ENCODE peak calls at places on chromosomes 12 and 14, in ten cellular contexts. P, B, X, S, E, K, Y, I, R and W are unnamed samples.

GRCh38 chr12:69059465-69060457 is 126.8 kb upstream of the CPM start:
- DNase-seq in P (peak), E (no peak), S (peak), I (no peak), R (no peak), Y (peak), B (peak), X (peak), K (peak), W (no peak)

GRCh38 chr12:115012861-115013667 is 329.1 kb upstream of the TBX3 start:
- DNase-seq in I (peak), K (no peak), X (no peak), S (no peak), P (no peak), E (no peak), R (no peak), Y (no peak), B (no peak), W (no peak)

GRCh38 chr12:104929926-104930325 is 28.2 kb downstream of the SLC41A2 start:
- DNase-seq in Y (no peak), X (no peak), B (no peak), P (no peak), R (no peak), I (no peak), E (no peak), S (no peak), K (peak), W (no peak)

GRCh38 chr14:48398675-48399282 is 723.4 kb upstream of the MDGA2 start:
- DNase-seq in R (no peak), Y (peak), P (no peak), S (peak), B (peak), X (peak), I (peak), E (no peak), K (peak), W (no peak)

GRCh38 chr14:99822166-99822527 is 28.9 kb downstream of the EML1 start:
- DNase-seq in Y (no peak), R (no peak), P (no peak), K (no peak), B (no peak), E (no peak), X (peak), I (no peak), S (no peak), W (no peak)

GRCh38 chr14:79404874-79405273 is 806.4 kb downstream of the DIO2 start:
- DNase-seq in I (no peak), S (no peak), P (no peak), X (no peak), R (no peak), K (no peak), E (no peak), B (no peak), Y (no peak), W (no peak)

GRCh38 chr12:981176-981828 is 9.7 kb upstream of the ERC1 start:
- DNase-seq in X (peak), S (no peak), P (no peak), Y (peak), B (peak), R (no peak), E (no peak), I (no peak), K (peak), W (no peak)

GRCh38 chr14:100065942-100066574 is 836 bp downstream of the EVL start:
- DNase-seq in P (no peak), Y (no peak), B (no peak), K (no peak), R (peak), I (no peak), X (no peak), S (no peak), E (peak), W (peak)

GRCh38 chr12:123421314-123421713 is 15.2 kb downstream of the RILPL2 start:
- DNase-seq in Y (no peak), K (no peak), R (no peak), S (no peak), X (no peak), P (no peak), B (no peak), E (no peak), I (no peak), W (no peak)

GRCh38 chr14:92846162-92846897 is 52.2 kb downstream of the GOLGA5 start:
- DNase-seq in X (peak), R (peak), I (no peak), P (peak), S (peak), Y (peak), K (peak), E (no peak), B (peak), W (no peak)

GRCh38 chr14:68182492-68182891 is 362.9 kb downstream of the RAD51B start:
- DNase-seq in R (no peak), K (no peak), Y (no peak), S (no peak), X (no peak), E (no peak), B (no peak), I (no peak), P (no peak), W (no peak)

GRCh38 chr12:31890295-31891285 is 68.6 kb upstream of the RESF1 start:
- DNase-seq in K (no peak), X (no peak), I (no peak), B (peak), S (no peak), P (no peak), E (no peak), Y (peak), R (no peak), W (no peak)

GRCh38 chr12:51972849-51973273 is 21.4 kb downstream of the ACVR1B start:
- DNase-seq in Y (peak), P (peak), X (peak), B (peak), R (peak), E (peak), I (no peak), S (peak), K (no peak), W (peak)

GRCh38 chr14:63276492-63277342 is 42.0 kb downstream of the GPHB5 start:
- DNase-seq in I (peak), K (peak), E (no peak), B (peak), R (no peak), Y (peak), S (peak), X (peak), P (peak), W (no peak)

GRCh38 chr12:153080-153746 is 60.7 kb downstream of the SLC6A12 start:
- DNase-seq in I (peak), B (peak), P (no peak), Y (peak), S (peak), E (peak), X (peak), K (peak), R (peak), W (peak)

GRCh38 chr12:57605308-57606015 is 838 bp downstream of the DTX3 start:
- DNase-seq in R (no peak), Y (no peak), K (no peak), S (no peak), E (no peak), I (peak), P (no peak), B (no peak), X (no peak), W (no peak)

GRCh38 chr14:100393906-100394732 is 71.0 kb downstream of the SLC25A47 start:
- DNase-seq in K (no peak), P (no peak), R (no peak), E (no peak), Y (no peak), I (no peak), X (no peak), S (no peak), B (no peak), W (no peak)

GRCh38 chr12:94100254-94100653 is 48.1 kb upstream of the PLXNC1 start:
- DNase-seq in K (peak), B (no peak), R (no peak), E (no peak), S (no peak), P (no peak), X (peak), I (no peak), Y (peak), W (no peak)

GRCh38 chr12:53868516-53868986 is 70.1 kb upstream of the HOXC13 start:
- DNase-seq in P (no peak), B (no peak), E (no peak), I (no peak), R (no peak), S (no peak), K (peak), X (no peak), Y (no peak), W (no peak)

GRCh38 chr12:13197526-13198141 is 1.1 kb downstream of the EMP1 start:
- DNase-seq in B (peak), R (no peak), S (peak), K (no peak), X (no peak), Y (no peak), I (no peak), E (no peak), P (no peak), W (no peak)

GRCh38 chr12:1761857-1762256 is 58.5 kb upstream of the LRTM2 start:
- DNase-seq in P (no peak), R (no peak), X (no peak), Y (no peak), E (no peak), S (no peak), K (no peak), B (no peak), I (no peak), W (no peak)

GRCh38 chr12:499837-500458 is 40.2 kb downstream of the B4GALNT3 start:
- DNase-seq in B (peak), Y (no peak), R (no peak), E (no peak), S (no peak), K (no peak), X (no peak), I (no peak), P (no peak), W (no peak)

GRCh38 chr12:85948340-85948739 is 74.2 kb downstream of the NTS start:
- DNase-seq in E (no peak), I (no peak), Y (no peak), K (no peak), B (no peak), X (no peak), R (no peak), P (no peak), S (no peak), W (no peak)

GRCh38 chr12:89529738-89530137 is 3.9 kb upstream of the POC1B start:
- DNase-seq in Y (peak), X (peak), P (peak), K (peak), E (no peak), B (peak), I (peak), S (peak), R (no peak), W (no peak)

GRCh38 chr14:32434180-32434579 is 105.1 kb downstream of the AKAP6 start:
- DNase-seq in P (no peak), I (no peak), X (no peak), R (no peak), Y (no peak), K (no peak), S (no peak), E (no peak), B (no peak), W (no peak)

GRCh38 chr12:80821513-80822000 is 104.8 kb downstream of the MYF5 start:
- DNase-seq in K (no peak), S (no peak), B (no peak), E (no peak), I (peak), Y (no peak), X (no peak), P (no peak), R (no peak), W (no peak)

GRCh38 chr12:128761305-128761880 is 62.4 kb downstream of the SLC15A4 start:
- DNase-seq in K (no peak), S (no peak), R (no peak), I (no peak), E (no peak), P (no peak), Y (no peak), B (no peak), X (no peak), W (no peak)

GRCh38 chr12:75692883-75693282 is 181.5 kb upstream of the KRR1 start:
- DNase-seq in B (peak), E (no peak), S (peak), R (no peak), I (no peak), K (peak), Y (no peak), X (peak), P (no peak), W (no peak)

GRCh38 chr12:46770501-46771183 is 55.2 kb downstream of the SLC38A4 start:
- DNase-seq in Y (peak), I (peak), X (peak), K (peak), R (no peak), E (no peak), B (peak), P (no peak), S (peak), W (no peak)